ENCODE peak calls at places on chromosomes 3 and 15, in five cellular contexts. V, S, I, R and B are unnamed samples.

GRCh38 chr3:18778094-18778493 is 353.0 kb upstream of the SATB1 start:
- DNase-seq in V (no peak), I (no peak), S (no peak), R (no peak), B (no peak)

GRCh38 chr3:15766406-15766805 is 31.4 kb downstream of the ANKRD28 start:
- DNase-seq in I (no peak), R (no peak), S (no peak), V (no peak), B (no peak)

GRCh38 chr3:54621181-54621580 is 306.7 kb downstream of the LRTM1 start:
- DNase-seq in R (no peak), V (no peak), S (no peak), I (no peak), B (no peak)

GRCh38 chr15:47119349-47119748 is 598.0 kb upstream of the SEMA6D start:
- DNase-seq in V (no peak), R (no peak), S (no peak), I (no peak), B (no peak)

GRCh38 chr15:74037171-74038117 is 42.9 kb downstream of the PML start:
- DNase-seq in R (no peak), S (no peak), I (no peak), V (no peak), B (no peak)

GRCh38 chr3:46348811-46349482 is 5.0 kb upstream of the CCR2 start:
- DNase-seq in S (no peak), V (no peak), R (no peak), I (no peak), B (no peak)

GRCh38 chr3:81910244-81910852 is 148.9 kb upstream of the GBE1 start:
- DNase-seq in R (no peak), V (no peak), I (no peak), S (no peak), B (no peak)

GRCh38 chr3:95387242-95388021 is 1324.6 kb downstream of the NSUN3 start:
- DNase-seq in V (no peak), R (no peak), S (no peak), I (no peak), B (no peak)

GRCh38 chr3:47611577-47611976 is 32.9 kb upstream of the CSPG5 start:
- DNase-seq in I (no peak), S (no peak), V (no peak), R (no peak), B (no peak)

GRCh38 chr15:28019594-28020320 is 79.4 kb downstream of the OCA2 start:
- DNase-seq in I (no peak), S (no peak), V (no peak), R (no peak), B (no peak)

GRCh38 chr15:77144492-77145070 is 73.7 kb upstream of the TSPAN3 start:
- DNase-seq in I (no peak), S (no peak), R (no peak), V (no peak), B (peak; percentile 94)

GRCh38 chr3:36852071-36852470 is 87.7 kb upstream of the DCLK3 start:
- DNase-seq in R (no peak), S (no peak), I (no peak), V (no peak), B (no peak)

GRCh38 chr3:114880078-114880477 is 267.0 kb downstream of the ZBTB20 start:
- DNase-seq in S (no peak), V (no peak), R (no peak), I (no peak), B (no peak)

GRCh38 chr3:120706950-120707349 is 24.9 kb upstream of the HGD start:
- DNase-seq in R (no peak), I (no peak), V (no peak), S (no peak), B (no peak)

GRCh38 chr15:98787936-98788757 is 139.8 kb downstream of the IGF1R start:
- DNase-seq in V (no peak), I (no peak), S (no peak), R (no peak), B (no peak)

GRCh38 chr3:94101860-94102259 is 39.0 kb downstream of the NSUN3 start:
- DNase-seq in I (no peak), R (no peak), S (no peak), V (no peak), B (no peak)

GRCh38 chr3:94099311-94099710 is 36.5 kb downstream of the NSUN3 start:
- DNase-seq in I (no peak), S (no peak), V (no peak), R (no peak), B (no peak)

GRCh38 chr3:94098487-94098886 is 35.6 kb downstream of the NSUN3 start:
- DNase-seq in S (no peak), R (no peak), I (no peak), V (no peak), B (no peak)
- TF ChIP-seq CTCF in S (no peak), R (no peak), I (no peak), V (no peak), B (no peak)

DNA sequence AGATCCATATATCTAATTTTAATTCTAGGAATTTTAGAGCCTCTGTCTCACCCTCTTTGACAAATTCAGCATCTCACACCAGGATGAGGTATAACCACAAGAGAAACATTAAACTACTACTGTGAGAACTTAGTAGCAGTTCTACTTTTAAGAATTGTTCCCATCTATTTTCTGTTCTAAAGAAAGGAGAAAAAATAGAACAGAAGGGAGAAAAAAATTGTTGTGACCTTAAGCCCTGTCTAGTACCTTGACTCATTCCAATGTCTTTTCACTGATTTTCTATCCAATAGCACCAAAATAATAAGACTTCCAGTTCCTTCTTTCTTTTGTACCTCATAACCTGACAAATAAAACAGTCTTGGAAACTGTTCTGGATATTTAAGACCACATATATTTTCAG is 37.0 kb downstream of the FRMD5 start:
- DNase-seq in R (no peak), S (no peak), I (no peak), V (no peak), B (no peak)
- H3K4me3 ChIP-seq in R (no peak overlapping the region), S (no peak overlapping the region), I (no peak overlapping the region), V (no peak overlapping the region), B (no peak overlapping the region)

GRCh38 chr15:83993591-83993990 is 242.0 kb upstream of the GOLGA6L4 start:
- DNase-seq in S (no peak), I (no peak), R (no peak), V (no peak), B (no peak)
- TF ChIP-seq CTCF in S (no peak), I (no peak), R (no peak), V (no peak), B (peak; percentile 16)

DNA sequence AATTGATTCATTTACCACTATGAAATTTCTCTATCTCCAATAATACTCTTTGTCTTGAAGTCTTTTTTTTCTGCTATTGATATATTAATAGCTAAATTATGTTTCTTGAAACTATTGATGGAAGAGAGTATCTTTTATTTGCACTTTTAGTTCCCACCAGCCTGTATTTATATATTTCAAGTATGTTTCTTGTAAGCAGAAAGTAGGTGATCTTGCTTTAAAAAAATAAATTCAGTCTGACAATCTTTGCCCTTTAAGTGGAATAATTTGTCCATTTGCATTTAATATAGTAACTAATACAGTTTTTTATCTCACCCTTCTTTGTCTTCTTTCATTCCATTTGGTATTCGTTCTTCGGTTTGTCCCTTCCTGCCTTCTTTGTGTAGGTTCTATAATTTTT is 790.5 kb downstream of the MCTP2 start:
- DNase-seq in V (no peak), R (no peak), S (no peak), I (no peak), B (no peak)
- H3K4me3 ChIP-seq in V (no peak overlapping the region), R (no peak overlapping the region), S (no peak overlapping the region), I (no peak overlapping the region), B (no peak overlapping the region)

DNA sequence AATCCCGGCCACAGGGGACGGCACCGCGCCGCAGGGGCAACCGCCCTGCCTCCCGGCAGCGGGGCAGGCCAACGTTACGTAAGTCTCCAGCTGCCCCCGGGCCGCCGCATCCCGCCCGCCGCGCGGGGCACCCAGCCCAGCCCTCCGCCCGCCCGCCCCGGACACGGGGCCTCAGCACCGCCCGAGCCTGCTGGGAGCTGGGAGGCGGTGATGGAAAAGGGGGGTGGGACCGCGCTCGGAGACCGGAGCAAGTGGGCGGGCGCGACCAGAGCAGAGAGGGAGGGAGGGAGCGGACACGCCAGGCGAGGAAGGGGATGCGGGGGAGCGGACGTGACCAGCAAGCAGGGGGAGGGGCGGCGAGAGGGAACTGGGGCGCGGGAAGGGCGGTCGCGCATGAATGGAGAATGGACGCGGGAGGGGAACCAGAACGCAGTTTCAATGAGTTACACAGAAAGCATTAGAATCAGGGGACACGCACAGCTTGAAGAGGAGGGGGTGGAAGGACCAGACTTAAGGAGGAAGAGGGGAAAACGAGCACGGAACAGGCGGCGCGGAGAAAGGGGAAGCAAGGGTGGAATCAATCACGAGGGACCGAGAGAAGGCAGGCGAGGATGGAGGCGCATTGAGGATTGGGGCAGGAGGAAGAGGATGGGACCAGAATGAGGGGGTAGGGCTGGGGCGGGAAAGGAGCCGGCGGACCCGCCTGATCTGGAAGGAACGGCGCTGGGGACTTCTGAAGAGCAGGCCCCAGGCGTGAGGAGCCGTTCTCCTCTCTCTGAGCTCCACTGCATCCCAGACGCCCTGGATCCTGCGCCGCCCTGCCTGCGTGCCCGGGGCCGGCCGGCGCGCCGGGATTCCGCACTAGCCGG is 559 bp downstream of the PKM start:
- DNase-seq in S (peak; percentile 98), R (no peak), V (peak; percentile 87), I (peak; percentile 65), B (no peak)
- TF ChIP-seq CTCF in S (no peak), R (no peak), V (no peak), I (no peak), B (no peak)

GRCh38 chr15:96333194-96334016 is 2.9 kb downstream of the NR2F2 start:
- DNase-seq in V (peak; percentile 44), R (no peak), I (no peak), S (peak; percentile 81), B (no peak)
- H3K4me3 ChIP-seq in V (peak overlapping the region; percentile 81), R (peak overlapping the region; percentile 85), I (peak overlapping the region; percentile 23), S (peak overlapping the region; percentile 100), B (peak overlapping the region; percentile 96)